ENCODE peak calls at places on chromosomes 7 and 10, in five cellular contexts. M, K, G, R and N are unnamed samples.

GRCh38 chr7:89813096-89813495 is 341.2 kb upstream of the STEAP1 start:
- DNase-seq in M (no peak), K (no peak), G (no peak), R (no peak), N (no peak)

GRCh38 chr7:1741751-1742554 is 71.9 kb downstream of the ELFN1 start:
- DNase-seq in M (no peak), K (no peak), G (no peak), R (no peak), N (no peak)

GRCh38 chr7:139570119-139570518 is 46.6 kb downstream of the CLEC2L start:
- DNase-seq in M (no peak), K (no peak), G (no peak), R (no peak), N (no peak)

GRCh38 chr10:59337254-59337653 is 25.1 kb downstream of the FAM13C start:
- DNase-seq in M (peak), K (peak), G (peak), R (no peak), N (no peak)

GRCh38 chr7:128940494-128941322 is 3.0 kb downstream of the IRF5 start:
- DNase-seq in M (no peak), K (no peak), G (no peak), R (no peak), N (no peak)

GRCh38 chr10:73439055-73439454 is 5.7 kb upstream of the MSS51 start:
- DNase-seq in M (no peak), K (no peak), G (no peak), R (no peak), N (no peak)

GRCh38 chr7:93117852-93118530 is at the start of gene SAMD9:
- DNase-seq in M (peak), K (peak), G (peak), R (peak), N (peak)

GRCh38 chr7:131773413-131773812 is 217.0 kb upstream of the PODXL start:
- DNase-seq in M (no peak), K (no peak), G (no peak), R (no peak), N (no peak)

GRCh38 chr7:25583655-25584054 is 355.4 kb upstream of the NPVF start:
- DNase-seq in M (no peak), K (no peak), G (no peak), R (no peak), N (no peak)

GRCh38 chr10:6044651-6045599 is 17.2 kb downstream of the IL2RA start:
- DNase-seq in M (no peak), K (no peak), G (no peak), R (no peak), N (no peak)

GRCh38 chr10:91034494-91035157 is 113.7 kb upstream of the ANKRD1 start:
- DNase-seq in M (peak), K (peak), G (peak), R (peak), N (no peak)

GRCh38 chr7:5694221-5694754 is 87.2 kb downstream of the RNF216 start:
- DNase-seq in M (no peak), K (no peak), G (no peak), R (no peak), N (no peak)

GRCh38 chr7:2802504-2803341 is 41.4 kb downstream of the GNA12 start:
- DNase-seq in M (no peak), K (peak), G (no peak), R (no peak), N (no peak)

GRCh38 chr7:106717997-106718871 is 57.3 kb upstream of the CCDC71L start:
- DNase-seq in M (no peak), K (peak), G (no peak), R (peak), N (peak)

GRCh38 chr10:31739759-31740158 is 188.9 kb downstream of the ARHGAP12 start:
- DNase-seq in M (no peak), K (no peak), G (no peak), R (no peak), N (no peak)

GRCh38 chr7:133919810-133920209 is 207.3 kb upstream of the LRGUK start:
- DNase-seq in M (no peak), K (no peak), G (no peak), R (no peak), N (no peak)

GRCh38 chr7:135512135-135512887 is 2.4 kb upstream of the CNOT4 start:
- DNase-seq in M (no peak), K (peak), G (no peak), R (peak), N (peak)

GRCh38 chr7:42475082-42475481 is 238.1 kb upstream of the GLI3 start:
- DNase-seq in M (no peak), K (no peak), G (no peak), R (no peak), N (no peak)

GRCh38 chr10:112429147-112429546 is 17.6 kb downstream of the ZDHHC6 start:
- DNase-seq in M (no peak), K (no peak), G (no peak), R (no peak), N (no peak)
- TF ChIP-seq POLR2A in M (no peak), K (no peak), G (no peak), R (no peak), N (no peak)

GRCh38 chr7:116524609-116525297 is at the start of gene CAV1:
- DNase-seq in M (peak), K (no peak), G (peak), R (peak), N (peak)
- TF ChIP-seq POLR2A in M (peak), K (no peak), G (peak), R (peak), N (no peak)

DNA sequence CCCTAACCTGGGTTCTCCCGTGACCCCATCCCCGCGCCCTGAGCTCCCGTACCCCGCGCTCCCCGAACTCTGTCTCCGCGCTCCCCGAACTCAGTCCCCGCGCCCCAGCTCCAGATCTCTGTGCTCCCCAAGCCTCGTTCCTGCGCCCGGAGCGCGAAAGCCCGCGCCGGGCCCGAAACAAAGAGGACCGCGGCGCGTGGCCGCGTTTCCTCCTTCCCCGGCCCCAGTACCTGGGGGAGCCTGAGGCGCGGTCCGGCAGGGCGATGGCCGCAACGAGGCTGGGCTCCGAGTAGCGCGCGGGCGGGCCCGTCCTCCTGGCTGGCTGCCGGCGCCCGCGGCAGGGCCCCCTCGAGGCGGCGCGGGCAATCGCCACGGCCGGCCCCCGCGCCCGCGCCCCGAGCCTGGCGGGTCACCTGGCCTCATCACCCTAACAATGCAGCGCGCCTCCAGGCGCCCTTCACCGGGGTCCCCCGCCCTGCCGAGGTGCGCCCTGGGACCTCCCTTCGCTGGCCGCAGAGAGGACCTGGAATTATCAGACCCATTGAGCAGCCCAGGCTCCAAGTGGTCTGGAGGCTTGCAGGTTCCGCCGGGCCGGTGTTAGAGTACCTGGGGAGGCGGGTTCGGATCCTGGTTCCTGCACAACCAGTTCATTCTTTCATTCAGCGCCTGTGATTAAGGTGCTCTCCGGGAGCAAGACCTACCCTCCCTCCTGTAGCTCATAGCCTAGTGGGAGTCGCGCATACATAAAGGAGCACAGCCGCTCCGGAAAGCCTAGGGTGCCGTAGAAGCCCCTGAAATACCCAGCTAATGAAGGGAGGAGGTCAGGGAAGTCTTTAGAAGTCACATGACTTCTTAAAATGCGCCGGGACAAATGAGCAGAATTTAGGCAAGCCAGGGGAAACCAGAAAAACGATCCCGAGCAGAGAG is at the start of gene TNS3:
- DNase-seq in M (peak), K (no peak), G (peak), R (no peak), N (peak)
- TF ChIP-seq POLR2A in M (peak), K (peak), G (peak), R (peak), N (peak)

DNA sequence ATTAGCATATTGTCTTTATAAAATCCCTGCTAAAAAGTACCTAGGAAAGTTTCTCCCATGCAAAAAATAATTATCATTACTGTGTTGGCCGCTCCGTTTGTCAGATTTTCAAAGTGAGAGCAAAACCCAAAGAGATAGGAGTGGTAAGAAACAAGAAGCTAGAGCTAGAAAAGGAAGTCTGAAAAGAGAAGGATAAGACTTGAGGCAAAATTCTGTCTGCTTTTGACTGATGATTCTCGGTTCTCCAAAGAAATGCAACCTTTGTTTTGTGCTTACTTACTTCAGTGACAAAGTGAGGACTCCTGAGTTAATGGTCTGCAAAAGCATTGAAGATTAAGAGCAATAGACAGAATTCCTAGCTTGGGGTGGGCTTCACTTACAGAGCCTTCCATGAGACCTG is 33.3 kb upstream of the CAPZA2 start:
- DNase-seq in M (no peak), K (no peak), G (no peak), R (no peak), N (no peak)
- TF ChIP-seq POLR2A in M (no peak), K (no peak), G (no peak), R (no peak), N (no peak)

GRCh38 chr7:6730343-6730633 is 23.5 kb upstream of the ZNF12 start:
- DNase-seq in M (peak), K (peak), G (peak), R (no peak), N (no peak)

GRCh38 chr7:6725003-6725402 is 18.3 kb upstream of the ZNF12 start:
- DNase-seq in M (no peak), K (no peak), G (no peak), R (no peak), N (no peak)

DNA sequence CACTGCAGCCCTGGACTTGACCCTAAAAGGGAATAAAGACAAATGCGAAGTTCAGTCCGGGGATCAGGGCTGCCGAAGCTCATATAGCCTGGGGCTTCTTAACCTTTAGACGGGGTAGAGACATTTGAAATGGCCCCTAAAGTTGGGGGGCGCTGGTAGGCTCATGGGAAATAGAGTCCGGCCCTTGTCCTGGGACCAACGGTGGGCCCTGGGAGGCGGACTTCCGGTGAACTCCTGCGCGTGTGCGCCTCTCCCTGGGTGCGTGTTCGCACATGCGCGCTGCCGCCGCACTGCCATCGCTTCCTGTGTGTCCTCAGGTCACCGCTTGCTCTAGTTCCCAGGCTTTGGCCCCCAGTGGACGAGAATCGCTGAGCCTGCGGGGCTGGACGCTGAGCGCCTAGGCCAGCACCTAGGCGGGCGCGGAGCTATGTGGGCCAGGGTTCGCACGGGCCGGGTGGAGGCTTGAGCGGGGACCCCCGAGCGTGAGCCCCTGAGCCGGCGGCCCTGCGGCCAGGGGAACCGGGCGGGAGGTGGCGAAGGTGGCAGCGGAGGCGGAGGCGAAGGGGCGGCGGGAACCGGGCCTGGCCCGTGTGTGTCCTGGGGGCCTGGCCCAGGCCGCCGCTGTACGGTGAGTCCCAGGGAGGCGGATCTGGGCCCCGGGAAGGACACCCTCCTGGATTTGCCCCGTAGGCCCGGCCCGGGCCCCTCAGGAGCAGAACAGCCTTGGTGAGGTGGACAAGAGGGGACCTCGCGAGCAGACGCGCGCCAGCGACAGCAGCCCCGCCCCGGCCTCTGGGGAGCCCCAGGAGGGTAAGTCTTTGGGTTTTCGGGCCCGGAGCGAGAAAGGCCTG is 23.0 kb upstream of the ZNF12 start:
- DNase-seq in M (peak), K (peak), G (peak), R (peak), N (peak)
- TF ChIP-seq POLR2A in M (peak), K (peak), G (peak), R (no peak), N (peak)

GRCh38 chr10:24723386-24723787 is 300 bp downstream of the ARHGAP21 start:
- DNase-seq in M (no peak), K (no peak), G (peak), R (no peak), N (no peak)

GRCh38 chr10:24722131-24722675 is 1.5 kb downstream of the ARHGAP21 start:
- DNase-seq in M (no peak), K (no peak), G (no peak), R (no peak), N (no peak)

GRCh38 chr10:24723788-24724380 is at the start of gene ARHGAP21:
- DNase-seq in M (peak), K (no peak), G (peak), R (peak), N (peak)

GRCh38 chr10:24721254-24722106 is 2.2 kb downstream of the ARHGAP21 start:
- DNase-seq in M (peak), K (no peak), G (peak), R (no peak), N (peak)

DNA sequence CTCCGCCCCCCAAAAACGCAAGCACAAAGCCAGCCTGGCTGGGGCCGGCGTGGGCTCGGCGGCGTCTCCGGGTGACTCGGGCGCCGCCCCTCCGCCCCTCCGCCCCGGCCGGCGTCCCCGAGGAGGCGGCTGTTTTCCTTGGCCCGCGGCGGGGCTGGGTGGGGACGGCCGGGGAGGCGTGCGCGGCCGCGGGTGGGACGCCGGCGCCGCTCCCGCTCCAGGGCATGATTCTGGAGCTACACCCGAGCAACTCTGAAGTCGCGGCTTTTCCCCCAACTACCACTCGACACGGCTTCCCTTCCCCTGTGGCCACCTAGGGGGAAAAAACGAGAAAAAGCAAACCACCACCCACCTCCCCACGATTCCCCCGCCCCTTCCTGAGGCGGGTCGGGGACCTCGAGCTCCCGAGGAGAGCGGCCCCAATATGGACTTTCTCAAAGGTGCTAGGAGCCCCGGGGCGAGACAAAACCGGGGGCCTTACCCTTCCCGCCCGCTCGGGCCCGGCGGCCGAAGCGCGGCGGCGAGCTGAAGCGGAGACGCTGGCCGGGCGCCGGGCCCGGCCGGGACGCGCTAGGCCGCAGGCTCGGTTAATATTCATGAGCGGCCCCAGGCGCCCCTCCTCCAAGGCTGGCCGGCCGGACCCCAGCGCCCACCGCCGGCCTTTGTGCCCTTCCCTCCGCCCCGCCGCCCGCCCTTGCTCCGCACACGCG is 856 bp downstream of the ARHGAP21 start:
- DNase-seq in M (peak), K (peak), G (peak), R (peak), N (peak)
- TF ChIP-seq POLR2A in M (peak), K (no peak), G (peak), R (no peak), N (peak)

DNA sequence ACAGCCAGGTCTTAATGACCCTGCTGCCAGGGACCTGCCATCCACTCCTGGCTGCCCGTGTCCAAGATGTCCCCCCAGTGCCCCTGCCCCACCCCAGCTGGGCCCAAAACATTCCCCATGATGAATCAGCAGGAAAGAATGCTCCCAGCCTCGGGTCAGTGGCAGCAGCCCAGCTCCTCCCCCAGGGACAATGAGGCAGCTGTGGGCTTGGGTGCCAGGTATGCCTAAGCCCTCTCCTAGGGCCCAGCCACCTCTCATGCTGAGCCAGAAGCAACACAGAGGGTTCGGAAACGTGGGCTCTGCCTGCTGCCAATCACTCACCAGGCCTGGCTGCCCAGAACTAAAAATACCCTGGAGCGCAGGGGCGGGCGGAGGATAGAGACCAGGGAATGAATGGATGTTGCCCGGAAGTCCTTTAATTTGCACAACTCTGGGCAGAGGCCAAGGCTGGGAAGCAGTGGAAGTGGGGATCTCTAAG is 1.5 kb upstream of the LOXL4 start:
- DNase-seq in M (peak), K (peak), G (peak), R (peak), N (no peak)
- TF ChIP-seq POLR2A in M (no peak), K (peak), G (no peak), R (no peak), N (no peak)

DNA sequence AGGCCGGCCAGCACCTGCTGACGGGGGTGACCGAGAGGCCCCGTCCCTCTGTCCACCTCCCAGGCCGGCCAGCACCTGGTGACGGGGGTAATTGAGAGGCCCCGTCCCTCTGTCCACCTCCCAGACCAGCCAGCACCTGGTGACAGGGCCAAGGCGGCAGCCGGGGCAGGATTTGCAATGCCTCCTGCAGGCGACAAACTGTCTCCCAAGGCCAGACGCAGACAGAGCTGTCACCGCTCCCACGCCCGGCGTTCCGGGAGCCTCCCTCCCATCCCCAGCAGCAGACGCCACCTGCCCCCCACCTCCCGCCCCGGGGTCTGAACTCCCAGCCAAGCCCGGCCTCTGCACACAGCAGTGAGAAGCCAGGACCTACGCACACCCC is 94.9 kb upstream of the DIP2C start:
- DNase-seq in M (peak), K (no peak), G (peak), R (no peak), N (no peak)
- TF ChIP-seq POLR2A in M (no peak), K (no peak), G (no peak), R (no peak), N (no peak)